ENCODE peak calls at places on chromosomes 11 and 22, in five cellular contexts. One of them, this sample, is unnamed.

GRCh38 chr11:134655189-134655937 is 243.3 kb upstream of the B3GAT1 start:
- ATAC-seq in A549: no peak
- ATAC-seq in HepG2: no peak
- ATAC-seq in K562: no peak
- ATAC-seq in GM12878: no peak
- ATAC-seq in this sample: no peak

GRCh38 chr11:13429836-13430235 is 33.2 kb downstream of the BTBD10 start:
- ATAC-seq in A549: no peak
- ATAC-seq in HepG2: no peak
- ATAC-seq in K562: no peak
- ATAC-seq in GM12878: no peak
- ATAC-seq in this sample: no peak

GRCh38 chr11:75815345-75815983 is 454 bp downstream of the UVRAG start:
- ATAC-seq in A549: peak
- ATAC-seq in HepG2: peak
- ATAC-seq in K562: peak
- ATAC-seq in GM12878: peak
- ATAC-seq in this sample: peak

GRCh38 chr22:46791201-46791731 is 28.8 kb downstream of the TBC1D22A start:
- ATAC-seq in A549: no peak
- ATAC-seq in HepG2: no peak
- ATAC-seq in K562: no peak
- ATAC-seq in GM12878: peak
- ATAC-seq in this sample: peak

GRCh38 chr22:29517215-29517908 is 36.2 kb downstream of the THOC5 start:
- ATAC-seq in A549: no peak
- ATAC-seq in HepG2: no peak
- ATAC-seq in K562: no peak
- ATAC-seq in GM12878: no peak
- ATAC-seq in this sample: no peak

GRCh38 chr11:112177610-112178009 is 2.3 kb downstream of the BCO2 start:
- ATAC-seq in A549: no peak
- ATAC-seq in HepG2: no peak
- ATAC-seq in K562: no peak
- ATAC-seq in GM12878: peak
- ATAC-seq in this sample: no peak

GRCh38 chr11:115672999-115673411 is 168.8 kb upstream of the CADM1 start:
- ATAC-seq in A549: no peak
- ATAC-seq in HepG2: no peak
- ATAC-seq in K562: no peak
- ATAC-seq in GM12878: no peak
- ATAC-seq in this sample: peak

GRCh38 chr11:84316866-84317560 is 1030.8 kb upstream of the CCDC90B start:
- ATAC-seq in A549: peak
- ATAC-seq in HepG2: peak
- ATAC-seq in K562: no peak
- ATAC-seq in GM12878: no peak
- ATAC-seq in this sample: peak

GRCh38 chr11:359181-359714 is 10.1 kb upstream of the B4GALNT4 start:
- ATAC-seq in A549: no peak
- ATAC-seq in HepG2: no peak
- ATAC-seq in K562: no peak
- ATAC-seq in GM12878: peak
- ATAC-seq in this sample: no peak

GRCh38 chr22:40512426-40513136 is 123.9 kb downstream of the MRTFA start:
- ATAC-seq in A549: peak
- ATAC-seq in HepG2: no peak
- ATAC-seq in K562: no peak
- ATAC-seq in GM12878: no peak
- ATAC-seq in this sample: peak
- TF ChIP-seq EP300 in A549: peak
- TF ChIP-seq EP300 in HepG2: no peak
- TF ChIP-seq EP300 in K562: no peak
- TF ChIP-seq EP300 in GM12878: no peak
- TF ChIP-seq EP300 in this sample: no peak

GRCh38 chr11:33657757-33658156 is 42.9 kb downstream of the C11orf91 start:
- ATAC-seq in A549: no peak
- ATAC-seq in HepG2: no peak
- ATAC-seq in K562: no peak
- ATAC-seq in GM12878: no peak
- ATAC-seq in this sample: no peak
- TF ChIP-seq EP300 in A549: no peak
- TF ChIP-seq EP300 in HepG2: no peak
- TF ChIP-seq EP300 in K562: no peak
- TF ChIP-seq EP300 in GM12878: no peak
- TF ChIP-seq EP300 in this sample: no peak

GRCh38 chr11:64181506-64182411 is 4.2 kb upstream of the STIP1 start:
- ATAC-seq in A549: peak
- ATAC-seq in HepG2: peak
- ATAC-seq in K562: peak
- ATAC-seq in GM12878: peak
- ATAC-seq in this sample: peak

GRCh38 chr11:64183890-64184289 is 2.1 kb upstream of the STIP1 start:
- ATAC-seq in A549: no peak
- ATAC-seq in HepG2: no peak
- ATAC-seq in K562: no peak
- ATAC-seq in GM12878: no peak
- ATAC-seq in this sample: no peak

GRCh38 chr11:64180871-64181270 is 5.1 kb upstream of the STIP1 start:
- ATAC-seq in A549: no peak
- ATAC-seq in HepG2: no peak
- ATAC-seq in K562: no peak
- ATAC-seq in GM12878: no peak
- ATAC-seq in this sample: no peak

GRCh38 chr11:64186205-64187165 is 514 bp downstream of the STIP1 start:
- ATAC-seq in A549: no peak
- ATAC-seq in HepG2: no peak
- ATAC-seq in K562: no peak
- ATAC-seq in GM12878: no peak
- ATAC-seq in this sample: no peak

DNA sequence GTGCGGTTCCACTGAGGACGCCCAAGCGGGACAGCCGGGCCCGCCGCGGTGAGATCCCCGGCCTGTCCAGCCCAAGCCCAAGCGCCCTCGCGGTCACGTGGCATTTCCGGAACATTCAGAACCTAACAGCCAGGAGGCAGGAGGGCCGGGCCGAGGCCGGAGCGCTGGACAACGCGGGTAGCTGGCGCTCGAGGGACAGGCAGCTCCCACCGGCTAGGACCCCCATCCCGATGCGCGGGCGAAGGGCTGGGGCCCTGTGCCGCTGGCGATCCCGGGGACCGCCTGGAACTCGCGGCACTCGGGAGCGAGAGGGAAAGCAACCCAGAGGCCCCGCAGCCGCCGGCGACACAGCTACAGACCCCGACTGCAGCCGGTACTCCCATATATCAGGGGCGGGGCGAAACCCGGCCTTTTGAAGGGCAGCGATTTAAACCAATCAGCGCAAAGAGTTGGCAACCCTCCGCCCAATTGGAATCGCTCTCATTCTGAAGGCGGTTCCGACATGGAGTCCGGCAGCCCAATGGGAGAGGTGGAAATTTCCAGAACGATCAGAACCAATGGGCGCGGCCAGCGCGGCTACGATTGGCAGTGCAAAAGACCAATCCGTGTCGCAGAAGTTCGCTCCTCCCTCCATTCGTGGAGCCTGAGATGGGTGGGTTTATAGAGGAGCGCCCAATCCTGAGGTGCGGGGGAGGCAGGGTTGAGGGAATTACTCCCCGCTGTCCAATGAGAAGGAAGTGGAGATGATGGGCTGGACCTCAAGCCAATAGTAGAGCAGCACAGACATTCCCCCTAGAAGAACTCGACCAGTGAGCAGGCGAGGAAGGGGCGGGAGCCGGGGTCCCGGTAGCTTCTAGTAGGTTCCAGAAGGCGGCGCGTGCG is at the start of gene STIP1:
- ATAC-seq in A549: peak
- ATAC-seq in HepG2: peak
- ATAC-seq in K562: peak
- ATAC-seq in GM12878: peak
- ATAC-seq in this sample: peak
- TF ChIP-seq EP300 in A549: no peak
- TF ChIP-seq EP300 in HepG2: no peak
- TF ChIP-seq EP300 in K562: peak
- TF ChIP-seq EP300 in GM12878: no peak
- TF ChIP-seq EP300 in this sample: no peak

GRCh38 chr22:36528795-36529718 is at the start of gene EIF3D:
- ATAC-seq in A549: peak
- ATAC-seq in HepG2: peak
- ATAC-seq in K562: peak
- ATAC-seq in GM12878: peak
- ATAC-seq in this sample: peak
- TF ChIP-seq EP300 in A549: no peak
- TF ChIP-seq EP300 in HepG2: no peak
- TF ChIP-seq EP300 in K562: no peak
- TF ChIP-seq EP300 in GM12878: no peak
- TF ChIP-seq EP300 in this sample: no peak

DNA sequence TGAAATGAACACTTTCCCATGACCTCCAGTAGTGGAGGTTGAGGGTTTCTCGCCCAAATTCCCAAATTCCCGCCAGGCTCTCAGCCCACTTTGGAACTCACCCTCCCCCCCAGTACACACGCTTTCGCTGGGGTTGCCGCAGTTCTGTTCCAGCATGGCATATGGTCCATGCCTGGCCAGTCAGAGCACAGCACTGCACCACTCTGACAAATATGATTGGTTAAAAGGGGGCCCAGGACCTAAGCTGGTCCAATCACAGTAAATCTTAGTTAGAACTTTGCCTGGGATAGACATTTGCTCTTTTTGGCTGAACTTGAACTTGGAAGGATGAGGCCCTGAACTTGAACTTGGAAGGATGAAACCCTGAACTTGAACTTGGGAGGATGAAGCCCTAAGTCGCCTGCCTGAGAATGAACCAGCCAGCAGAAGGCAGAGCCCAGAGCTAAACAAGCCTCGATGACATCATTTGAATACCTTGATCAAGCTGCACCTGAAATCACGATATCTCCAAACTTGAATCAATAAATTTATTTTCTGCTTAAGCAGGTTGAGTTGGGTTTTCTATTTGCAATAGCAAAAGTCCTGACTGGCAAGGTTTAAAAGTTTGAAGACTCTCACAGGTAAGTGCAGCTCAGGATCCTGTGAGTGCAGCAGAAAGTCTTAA is 12.6 kb upstream of the SSTR3 start:
- ATAC-seq in A549: peak
- ATAC-seq in HepG2: peak
- ATAC-seq in K562: no peak
- ATAC-seq in GM12878: peak
- ATAC-seq in this sample: no peak
- TF ChIP-seq EP300 in A549: no peak
- TF ChIP-seq EP300 in HepG2: no peak
- TF ChIP-seq EP300 in K562: no peak
- TF ChIP-seq EP300 in GM12878: no peak
- TF ChIP-seq EP300 in this sample: no peak

GRCh38 chr22:20183823-20184222 is 33.0 kb upstream of the CCDC188 start:
- ATAC-seq in A549: no peak
- ATAC-seq in HepG2: no peak
- ATAC-seq in K562: no peak
- ATAC-seq in GM12878: no peak
- ATAC-seq in this sample: no peak

GRCh38 chr22:20181194-20181931 is 30.5 kb upstream of the CCDC188 start:
- ATAC-seq in A549: no peak
- ATAC-seq in HepG2: no peak
- ATAC-seq in K562: peak
- ATAC-seq in GM12878: peak
- ATAC-seq in this sample: no peak

GRCh38 chr22:20184501-20185145 is 33.8 kb upstream of the CCDC188 start:
- ATAC-seq in A549: no peak
- ATAC-seq in HepG2: no peak
- ATAC-seq in K562: no peak
- ATAC-seq in GM12878: no peak
- ATAC-seq in this sample: no peak

GRCh38 chr22:20182378-20182777 is 31.5 kb upstream of the CCDC188 start:
- ATAC-seq in A549: no peak
- ATAC-seq in HepG2: no peak
- ATAC-seq in K562: peak
- ATAC-seq in GM12878: peak
- ATAC-seq in this sample: no peak

DNA sequence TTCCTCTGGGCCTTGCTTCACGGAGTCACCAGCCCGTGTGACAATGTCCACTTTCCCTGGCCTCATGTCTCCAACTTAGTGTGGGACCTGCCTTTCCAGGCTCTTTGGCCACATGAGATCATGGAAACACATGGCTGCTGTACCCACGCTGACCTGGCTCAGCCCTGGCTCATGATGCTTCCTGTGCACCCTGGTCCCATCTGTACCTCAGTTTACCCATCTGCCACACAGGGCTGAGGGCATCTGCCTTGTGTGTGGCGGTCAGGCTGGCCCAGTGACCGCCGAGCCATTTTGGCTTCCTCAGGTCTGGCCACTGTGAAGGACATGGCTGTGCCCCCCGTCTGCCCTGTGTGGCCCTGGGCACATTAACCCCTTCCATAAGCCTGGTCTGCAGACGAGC is 32.2 kb upstream of the CCDC188 start:
- ATAC-seq in A549: no peak
- ATAC-seq in HepG2: no peak
- ATAC-seq in K562: no peak
- ATAC-seq in GM12878: no peak
- ATAC-seq in this sample: no peak
- TF ChIP-seq EP300 in A549: no peak
- TF ChIP-seq EP300 in HepG2: no peak
- TF ChIP-seq EP300 in K562: no peak
- TF ChIP-seq EP300 in GM12878: no peak
- TF ChIP-seq EP300 in this sample: no peak

GRCh38 chr11:33492569-33492968 is 208.1 kb downstream of the C11orf91 start:
- ATAC-seq in A549: no peak
- ATAC-seq in HepG2: no peak
- ATAC-seq in K562: no peak
- ATAC-seq in GM12878: no peak
- ATAC-seq in this sample: no peak

GRCh38 chr11:33488971-33489370 is 211.7 kb downstream of the C11orf91 start:
- ATAC-seq in A549: no peak
- ATAC-seq in HepG2: no peak
- ATAC-seq in K562: no peak
- ATAC-seq in GM12878: no peak
- ATAC-seq in this sample: no peak

GRCh38 chr11:33490842-33491370 is 209.7 kb downstream of the C11orf91 start:
- ATAC-seq in A549: no peak
- ATAC-seq in HepG2: no peak
- ATAC-seq in K562: no peak
- ATAC-seq in GM12878: no peak
- ATAC-seq in this sample: no peak
- TF ChIP-seq EP300 in A549: no peak
- TF ChIP-seq EP300 in HepG2: no peak
- TF ChIP-seq EP300 in K562: no peak
- TF ChIP-seq EP300 in GM12878: no peak
- TF ChIP-seq EP300 in this sample: no peak

This sample was measured in gastroesophageal sphincter.